ENCODE peak calls at places on chromosomes 2 and 18, in five cellular contexts. U, P, Y, M and E are unnamed samples.

GRCh38 chr18:67359868-67360838 is 156.4 kb downstream of the DSEL start:
- DNase-seq in U (peak), P (no peak), Y (no peak), M (no peak), E (peak)

GRCh38 chr2:139048017-139048416 is 267.8 kb upstream of the NXPH2 start:
- DNase-seq in U (no peak), P (no peak), Y (no peak), M (no peak), E (no peak)

GRCh38 chr2:172046080-172046678 is 39.1 kb upstream of the DLX1 start:
- DNase-seq in U (peak), P (no peak), Y (no peak), M (no peak), E (no peak)

GRCh38 chr18:21074336-21075323 is 37.0 kb downstream of the ROCK1 start:
- DNase-seq in U (no peak), P (no peak), Y (no peak), M (no peak), E (no peak)

GRCh38 chr2:128789776-128790455 is 471.2 kb upstream of the HS6ST1 start:
- DNase-seq in U (no peak), P (no peak), Y (peak), M (no peak), E (no peak)

GRCh38 chr2:67917332-67918054 is 145.3 kb downstream of the C1D start:
- DNase-seq in U (peak), P (no peak), Y (no peak), M (no peak), E (peak)

GRCh38 chr2:182672471-182673165 is 43.4 kb upstream of the DNAJC10 start:
- DNase-seq in U (peak), P (no peak), Y (no peak), M (no peak), E (peak)

GRCh38 chr2:99430614-99431258 is 59.1 kb downstream of the REV1 start:
- DNase-seq in U (peak), P (no peak), Y (no peak), M (no peak), E (peak)

GRCh38 chr18:12034241-12035100 is 53.2 kb downstream of the IMPA2 start:
- DNase-seq in U (no peak), P (no peak), Y (no peak), M (no peak), E (no peak)